ENCODE peak calls at places on chromosomes 16 and 17, in four cellular contexts. X is NCI-H2081; T is activated T-cell treated with anti-CD3 and anti-CD28 coated beads, Interleukin-2, amount 50 U/mL, for 4 hours; C is stimulated activated CD4-positive, alpha-beta T cell treated with anti-CD3 and anti-CD28 coated beads, Interleukin-2, amount 100 ng/mL, for 24 hours. W is an unnamed sample.

GRCh38 chr17:78101112-78101511 is 27.4 kb downstream of the TMC6 start:
- DNase-seq in T (no peak), C (no peak), X (no peak), W (no peak)

GRCh38 chr16:72877374-72878028 is 170.4 kb downstream of the ZFHX3 start:
- DNase-seq in C (no peak), T (no peak), X (no peak), W (no peak)

GRCh38 chr17:57377094-57377493 is 120.8 kb downstream of the MSI2 start:
- DNase-seq in X (no peak), T (no peak), C (no peak), W (no peak)

GRCh38 chr16:50160495-50161164 is 7.5 kb downstream of the TENT4B start:
- DNase-seq in T (no peak), X (no peak), C (no peak), W (no peak)

GRCh38 chr16:31265329-31266245 is 5.8 kb downstream of the ITGAM start:
- DNase-seq in C (peak), X (no peak), T (peak), W (no peak)

GRCh38 chr16:1923299-1924034 is 5.3 kb upstream of the HS3ST6 start:
- DNase-seq in T (no peak), C (no peak), X (no peak), W (no peak)

GRCh38 chr16:2091722-2092620 is 43.7 kb downstream of the PKD1 start:
- DNase-seq in C (no peak), X (no peak), T (no peak), W (no peak)

GRCh38 chr17:8412089-8412488 is 14.5 kb upstream of the RNF222 start:
- DNase-seq in C (no peak), X (no peak), T (no peak), W (no peak)

GRCh38 chr16:75591001-75591852 is 25.0 kb downstream of the GABARAPL2 start:
- DNase-seq in C (no peak), T (no peak), X (peak), W (no peak)

GRCh38 chr16:75065149-75065807 is 51.3 kb downstream of the LDHD start:
- DNase-seq in C (no peak), X (no peak), T (peak), W (no peak)

GRCh38 chr17:1073241-1073962 is 76.5 kb downstream of the TIMM22 start:
- DNase-seq in X (peak), T (no peak), C (no peak), W (no peak)

GRCh38 chr16:62985727-62986126 is 949.5 kb upstream of the CDH8 start:
- DNase-seq in T (no peak), C (no peak), X (no peak), W (no peak)

GRCh38 chr17:50611639-50612038 is 23.0 kb upstream of the ABCC3 start:
- DNase-seq in C (no peak), T (no peak), X (no peak), W (no peak)

GRCh38 chr17:6755731-6756184 is at the start of gene XAF1:
- DNase-seq in C (peak), T (peak), X (no peak), W (no peak)

GRCh38 chr17:75783803-75784472 is 668 bp upstream of the UNK start:
- DNase-seq in C (peak), X (no peak), T (no peak), W (no peak)

GRCh38 chr17:62967111-62967449 is 1.0 kb downstream of the TANC2 start:
- DNase-seq in X (no peak), T (no peak), C (no peak), W (no peak)

GRCh38 chr16:68910051-68910450 is 66.7 kb downstream of the TANGO6 start:
- DNase-seq in C (no peak), T (no peak), X (peak), W (no peak)